ENCODE peak calls at places on chromosomes 4 and X, in five cellular contexts. F is IMR-90, O is stomach, U is breast epithelium, Y is tibial nerve. T is an unnamed sample. For H3K27me3 and H3K9me3, the result is how much of the 10 kb centered on the place peaks cover.

GRCh38 chrX:435536-436122 is 48.9 kb upstream of the PPP2R3B start:
- DNase-seq in Y (no peak), F (no peak), O (no peak), U (no peak), T (no peak)

GRCh38 chr4:52982246-52982950 is 120.3 kb downstream of the RASL11B start:
- DNase-seq in U (no peak), F (peak), Y (no peak), O (no peak), T (no peak)

GRCh38 chr4:39994356-39994755 is 16.6 kb upstream of the PDS5A start:
- DNase-seq in F (no peak), O (no peak), U (no peak), Y (no peak), T (no peak)

GRCh38 chrX:131262738-131263679 is 26.1 kb downstream of the IGSF1 start:
- DNase-seq in O (no peak), Y (no peak), U (no peak), F (no peak), T (no peak)

GRCh38 chr4:113540859-113541258 is 220.7 kb downstream of the CAMK2D start:
- DNase-seq in Y (no peak), U (no peak), F (peak), O (no peak), T (no peak)

GRCh38 chrX:19177710-19178109 is 55.4 kb upstream of the ADGRG2 start:
- DNase-seq in U (no peak), O (no peak), F (no peak), Y (no peak), T (no peak)

GRCh38 chr4:152187693-152188092 is 348.2 kb downstream of the FBXW7 start:
- DNase-seq in U (no peak), F (no peak), O (no peak), Y (no peak), T (no peak)

GRCh38 chr4:65798498-65799127 is 128.3 kb upstream of the EPHA5 start:
- DNase-seq in F (no peak), Y (no peak), O (no peak), U (no peak), T (no peak)

GRCh38 chrX:115449742-115450141 is 111.2 kb upstream of the PLS3 start:
- DNase-seq in O (peak), U (peak), Y (peak), F (no peak), T (peak)

GRCh38 chrX:774536-774935 is 143.9 kb downstream of the SHOX start:
- DNase-seq in U (no peak), F (no peak), Y (no peak), O (no peak), T (peak)

GRCh38 chr4:182556576-182556975 is 313.4 kb downstream of the TENM3 start:
- DNase-seq in Y (no peak), U (no peak), O (no peak), F (peak), T (no peak)

GRCh38 chrX:66015906-66016689 is 23.8 kb downstream of the VSIG4 start:
- DNase-seq in U (no peak), O (no peak), F (no peak), Y (no peak), T (no peak)

GRCh38 chr4:47642985-47643745 is 158.1 kb downstream of the ATP10D start:
- DNase-seq in U (no peak), O (no peak), Y (no peak), F (peak), T (no peak)

GRCh38 chrX:74736450-74736849 is 122.0 kb upstream of the RLIM start:
- DNase-seq in Y (no peak), F (no peak), U (no peak), O (no peak), T (no peak)

GRCh38 chr4:122224348-122224747 is 72.2 kb downstream of the BLTP1 start:
- DNase-seq in O (no peak), U (no peak), Y (no peak), F (peak), T (peak)

GRCh38 chr4:42690537-42690936 is 33.6 kb upstream of the ATP8A1 start:
- DNase-seq in Y (no peak), O (no peak), U (no peak), F (no peak), T (no peak)

GRCh38 chr4:155629183-155629825 is 37.3 kb upstream of the GUCY1A1 start:
- DNase-seq in O (no peak), F (peak), Y (no peak), U (no peak), T (no peak)

GRCh38 chr4:156560701-156561100 is 410.9 kb downstream of the PDGFC start:
- DNase-seq in Y (no peak), U (no peak), O (no peak), F (peak), T (no peak)

GRCh38 chr4:118753685-118754084 is 68.5 kb downstream of the METTL14 start:
- DNase-seq in U (no peak), F (no peak), Y (no peak), O (no peak), T (no peak)

GRCh38 chrX:19257001-19257400 is 86.7 kb upstream of the PDHA1 start:
- DNase-seq in F (no peak), U (no peak), O (no peak), Y (no peak), T (no peak)

GRCh38 chr4:126727461-126727860 is 905.3 kb upstream of the INTU start:
- DNase-seq in F (peak), O (no peak), Y (no peak), U (no peak), T (no peak)

GRCh38 chrX:129958814-129959492 is 23.5 kb upstream of the BCORL1 start:
- DNase-seq in F (peak), U (no peak), O (no peak), Y (no peak), T (no peak)
- H3K27me3 ChIP-seq in F (under half), U (under half), O (under half), Y (under half), T (under half)

DNA sequence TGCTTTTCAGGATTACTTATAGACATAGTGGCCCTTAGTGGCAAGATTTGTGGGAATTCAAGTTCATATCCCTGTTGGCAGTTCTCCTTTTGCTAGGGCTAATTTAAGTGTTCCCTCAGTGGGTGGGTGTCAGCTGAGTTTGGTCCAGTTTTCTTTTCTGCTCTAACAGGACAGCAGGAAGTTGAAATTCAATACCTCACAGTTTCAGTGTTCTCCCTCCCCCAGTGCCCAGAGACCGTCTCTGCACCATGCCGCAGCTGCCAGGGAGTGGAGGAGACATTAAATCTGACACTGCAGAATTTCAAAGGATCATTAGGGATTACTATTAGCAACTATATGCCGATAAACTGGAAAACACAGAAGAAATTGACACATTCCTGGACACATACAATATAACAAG is 50.7 kb downstream of the UBE2NL start:
- DNase-seq in F (no peak), U (no peak), Y (no peak), O (no peak), T (no peak)
- H3K9me3 ChIP-seq in F (under half), U (under half), Y (under half), O (under half), T (under half)

GRCh38 chr4:3202836-3203820 is 45.8 kb upstream of the MSANTD1 start:
- DNase-seq in F (no peak), O (no peak), Y (no peak), U (no peak), T (no peak)
- TF ChIP-seq POLR2A in F (no peak), O (no peak), Y (no peak), U (no peak), T (no peak)

GRCh38 chr4:147723316-147723715 is 8.6 kb upstream of the ARHGAP10 start:
- DNase-seq in F (no peak), O (peak), U (no peak), Y (no peak), T (no peak)
- H3K27me3 ChIP-seq in F (under half), O (under half), U (under half), Y (under half), T (under half)

T was measured in adrenal gland.